ENCODE peak calls at places on chromosomes 1 and 21, in seven cellular contexts. P, N, J, C, Q, L and G are unnamed samples.

GRCh38 chr1:78032964-78033796 is 12.6 kb upstream of the GIPC2 start:
- DNase-seq in P (no peak), N (no peak), J (no peak), C (no peak), Q (no peak), L (no peak), G (no peak)

GRCh38 chr1:13723810-13724209 is 23.8 kb downstream of the PRDM2 start:
- DNase-seq in P (peak; percentile 51), N (no peak), J (no peak), C (no peak), Q (no peak), L (peak; percentile 86), G (no peak)

GRCh38 chr21:45255381-45256020 is 32.2 kb downstream of the POFUT2 start:
- DNase-seq in P (no peak), N (peak; percentile 26), J (no peak), C (no peak), Q (no peak), L (no peak), G (no peak)

GRCh38 chr1:37486680-37487618 is 12.6 kb downstream of the ZC3H12A start:
- DNase-seq in P (peak; percentile 73), N (peak; percentile 83), J (peak; percentile 87), C (peak; percentile 65), Q (no peak), L (peak; percentile 64), G (peak; percentile 69)

GRCh38 chr1:198667796-198668195 is 29.0 kb downstream of the PTPRC start:
- DNase-seq in P (no peak), N (no peak), J (no peak), C (peak; percentile 41), Q (no peak), L (no peak), G (no peak)

GRCh38 chr1:174883361-174883760 is 116.4 kb upstream of the CACYBP start:
- DNase-seq in P (peak; percentile 22), N (no peak), J (peak; percentile 95), C (peak; percentile 46), Q (no peak), L (no peak), G (no peak)

GRCh38 chr1:241638091-241638682 is 2.0 kb downstream of the CHML start:
- DNase-seq in P (no peak), N (no peak), J (peak; percentile 22), C (no peak), Q (no peak), L (no peak), G (no peak)

GRCh38 chr21:36325373-36326010 is 5.5 kb downstream of the MORC3 start:
- DNase-seq in P (no peak), N (no peak), J (no peak), C (peak; percentile 42), Q (no peak), L (no peak), G (no peak)

GRCh38 chr21:46500224-46500861 is 41.7 kb downstream of the DIP2A start:
- DNase-seq in P (peak; percentile 50), N (no peak), J (no peak), C (peak; percentile 40), Q (no peak), L (no peak), G (no peak)

GRCh38 chr1:28313710-28314510 is 14.9 kb upstream of the MED18 start:
- DNase-seq in P (peak; percentile 73), N (no peak), J (no peak), C (peak; percentile 70), Q (no peak), L (peak; percentile 93), G (no peak)

GRCh38 chr1:241603626-241604337 is 36.4 kb downstream of the CHML start:
- DNase-seq in P (no peak), N (no peak), J (no peak), C (peak; percentile 69), Q (no peak), L (no peak), G (no peak)

GRCh38 chr1:219778110-219778509 is 150.2 kb downstream of the SLC30A10 start:
- DNase-seq in P (no peak), N (no peak), J (no peak), C (no peak), Q (no peak), L (no peak), G (no peak)

GRCh38 chr1:9473032-9473792 is 66.1 kb upstream of the SLC25A33 start:
- DNase-seq in P (peak; percentile 93), N (peak; percentile 53), J (peak; percentile 85), C (peak; percentile 95), Q (no peak), L (peak; percentile 92), G (no peak)

GRCh38 chr1:80258659-80259058 is 1252.1 kb upstream of the ADGRL4 start:
- DNase-seq in P (peak; percentile 86), N (no peak), J (peak; percentile 75), C (no peak), Q (no peak), L (peak; percentile 82), G (no peak)

GRCh38 chr1:168488153-168488552 is 55.6 kb downstream of the XCL2 start:
- DNase-seq in P (no peak), N (no peak), J (no peak), C (peak; percentile 25), Q (no peak), L (no peak), G (no peak)

GRCh38 chr1:229408458-229409037 is 25.3 kb downstream of the ACTA1 start:
- DNase-seq in P (peak; percentile 16), N (peak; percentile 71), J (peak; percentile 94), C (peak; percentile 7), Q (no peak), L (peak; percentile 99), G (no peak)

GRCh38 chr1:39971138-39971537 is 16.2 kb downstream of the MFSD2A start:
- DNase-seq in P (no peak), N (no peak), J (no peak), C (no peak), Q (no peak), L (no peak), G (no peak)

GRCh38 chr1:10730985-10731384 is 65.5 kb downstream of the CASZ1 start:
- DNase-seq in P (peak; percentile 90), N (no peak), J (peak; percentile 23), C (peak; percentile 69), Q (no peak), L (peak; percentile 85), G (no peak)

GRCh38 chr1:229640455-229640854 is 14.4 kb downstream of the URB2 start:
- DNase-seq in P (no peak), N (no peak), J (no peak), C (no peak), Q (no peak), L (no peak), G (no peak)

GRCh38 chr1:205318231-205318991 is 3.1 kb downstream of the NUAK2 start:
- DNase-seq in P (no peak), N (no peak), J (peak; percentile 63), C (no peak), Q (no peak), L (no peak), G (no peak)

GRCh38 chr1:205319081-205320018 is 2.2 kb downstream of the NUAK2 start:
- DNase-seq in P (peak; percentile 85), N (no peak), J (no peak), C (peak; percentile 78), Q (no peak), L (no peak), G (no peak)

GRCh38 chr1:205323794-205324193 is 2.2 kb upstream of the NUAK2 start:
- DNase-seq in P (no peak), N (no peak), J (no peak), C (no peak), Q (no peak), L (peak; percentile 53), G (no peak)

GRCh38 chr1:205321959-205322283 is 376 bp upstream of the NUAK2 start:
- DNase-seq in P (no peak), N (no peak), J (no peak), C (no peak), Q (no peak), L (no peak), G (no peak)

GRCh38 chr1:205321109-205321958 is at the start of gene NUAK2:
- DNase-seq in P (peak; percentile 95), N (peak; percentile 98), J (peak; percentile 99), C (peak; percentile 90), Q (peak; percentile 82), L (peak; percentile 99), G (peak; percentile 93)
- H3K4me1 ChIP-seq in P (peaks cover 32% of the 10 kb centered on the region), N (peaks cover 35% of the 10 kb centered on the region), J (peaks cover 20% of the 10 kb centered on the region), C (peaks cover 35% of the 10 kb centered on the region), Q (peaks cover 34% of the 10 kb centered on the region), L (peaks cover 39% of the 10 kb centered on the region), G (peaks cover 35% of the 10 kb centered on the region)

DNA sequence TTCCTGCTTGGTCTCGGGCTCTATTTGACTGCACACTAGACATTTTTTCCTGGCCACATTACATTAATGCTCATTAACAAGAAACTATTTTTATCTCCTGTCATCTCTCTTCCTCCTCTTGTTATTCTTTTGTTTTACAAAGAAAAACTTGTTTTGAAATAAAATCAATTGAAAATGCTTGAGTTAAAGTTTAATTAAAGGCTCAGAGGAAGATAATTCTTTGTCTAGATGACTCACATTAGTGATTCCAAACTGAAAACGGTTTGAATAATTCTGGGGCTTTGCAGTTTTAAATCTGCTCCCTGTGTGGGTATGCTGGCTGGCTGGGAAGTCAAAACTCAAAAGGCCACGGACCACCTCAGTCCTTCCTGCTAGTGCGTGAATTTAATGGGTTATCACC is 29.6 kb downstream of the RGS5 start:
- DNase-seq in P (no peak), N (no peak), J (no peak), C (no peak), Q (no peak), L (no peak), G (no peak)
- H4K8ac ChIP-seq in P (peak overlapping the region; percentile 37), N (no peak overlapping the region), J (no peak overlapping the region), C (no peak overlapping the region), Q (no peak overlapping the region), L (no peak overlapping the region), G (no peak overlapping the region)

DNA sequence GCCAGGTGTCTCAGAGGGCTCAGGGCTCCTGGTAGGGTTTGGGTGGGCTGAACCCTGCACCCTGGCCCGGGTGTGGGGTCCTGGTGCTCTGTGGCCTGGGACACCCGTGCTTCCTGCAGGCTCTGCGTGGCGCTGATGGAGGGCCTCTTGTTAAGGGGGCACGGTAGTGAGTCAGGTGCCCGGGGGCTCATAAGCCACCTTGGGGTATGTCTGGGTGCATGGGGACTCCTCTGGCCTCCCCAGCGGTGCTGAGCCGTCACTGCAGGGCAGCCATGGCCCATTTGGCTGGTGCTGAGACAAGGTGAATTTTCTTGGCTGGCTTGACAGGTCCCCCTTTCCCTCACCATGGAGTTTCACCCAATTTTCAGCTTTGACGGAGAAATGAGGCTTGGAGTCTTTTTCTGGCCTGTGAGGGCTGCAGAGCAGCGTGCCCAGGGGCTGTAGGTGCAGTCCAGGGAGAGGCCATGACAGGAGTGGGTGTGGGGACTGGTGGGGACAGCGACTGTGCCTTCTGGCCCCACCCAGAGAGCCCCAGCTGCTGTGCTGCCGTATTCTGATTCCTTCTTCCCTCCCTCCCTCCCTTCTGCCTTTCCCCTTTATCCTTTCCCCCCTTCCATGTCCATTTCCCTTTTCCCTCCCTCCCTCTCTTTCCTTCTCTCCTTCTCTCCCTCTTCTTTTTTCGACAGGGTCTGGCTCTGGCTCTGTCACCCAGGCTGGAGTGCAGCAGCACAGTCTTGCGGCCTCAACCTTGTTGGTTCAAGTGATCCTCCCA is 40.4 kb downstream of the SKI start:
- DNase-seq in P (no peak), N (no peak), J (no peak), C (no peak), Q (no peak), L (no peak), G (no peak)
- H3K4me1 ChIP-seq in P (peaks cover 59% of the 10 kb centered on the region), N (no peaks in the 10 kb centered on the region), J (peaks cover 3% of the 10 kb centered on the region), C (peaks cover 30% of the 10 kb centered on the region), Q (peaks cover 25% of the 10 kb centered on the region), L (peaks cover 23% of the 10 kb centered on the region), G (peaks cover 49% of the 10 kb centered on the region)

DNA sequence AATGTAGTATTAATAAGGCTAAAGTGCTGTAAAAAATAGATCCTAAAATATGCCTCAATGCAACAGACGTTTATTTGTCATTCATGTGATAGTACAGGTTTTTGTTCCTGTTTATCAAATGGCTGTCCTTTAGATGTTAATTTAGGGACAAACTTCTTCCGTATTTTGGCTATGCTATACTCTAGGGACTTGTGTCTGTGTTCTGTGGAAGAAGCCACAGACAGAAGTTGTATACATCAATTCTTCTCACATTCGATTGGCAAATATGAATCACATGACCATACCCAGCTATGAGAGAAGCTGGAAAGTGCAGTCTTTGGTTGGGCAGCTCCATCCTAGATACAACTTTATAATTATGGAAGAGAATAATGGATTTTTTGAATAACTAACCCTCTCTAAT is 232.7 kb upstream of the SNX7 start:
- DNase-seq in P (no peak), N (no peak), J (no peak), C (no peak), Q (no peak), L (no peak), G (no peak)
- H4K8ac ChIP-seq in P (no peak overlapping the region), N (no peak overlapping the region), J (no peak overlapping the region), C (no peak overlapping the region), Q (no peak overlapping the region), L (no peak overlapping the region), G (no peak overlapping the region)